ENCODE peak calls at places on chromosomes 3 and 15, in six cellular contexts. I is K562; Y is CD8-positive, alpha-beta T cell; O is GM23248; K is trophoblast cell; N is CD4-positive, alpha-beta memory T cell. V is an unnamed sample.
A peak's percentile ranks its signal among the peaks of the same experiment; 100 is the strongest.

GRCh38 chr15:68464451-68465090 is 32.6 kb upstream of the ITGA11 start:
- DNase-seq in K (no peak), O (peak; percentile 85), I (no peak), N (no peak), Y (no peak), V (no peak)

GRCh38 chr15:93030430-93031102 is 58.4 kb downstream of the RGMA start:
- DNase-seq in K (peak; percentile 82), Y (peak; percentile 77), O (peak; percentile 79), I (peak; percentile 83), N (peak; percentile 71), V (peak; percentile 62)

GRCh38 chr3:53354945-53355498 is 7.7 kb upstream of the DCP1A start:
- DNase-seq in O (no peak), Y (no peak), I (peak; percentile 14), K (no peak), N (no peak), V (peak; percentile 7)

GRCh38 chr3:61136191-61136590 is 115.1 kb downstream of the FHIT start:
- DNase-seq in K (no peak), O (no peak), Y (no peak), N (no peak), I (no peak), V (peak; percentile 1)

GRCh38 chr3:136042608-136043221 is 77.2 kb downstream of the PPP2R3A start:
- DNase-seq in N (peak; percentile 3), O (peak; percentile 74), K (peak; percentile 82), Y (no peak), I (peak; percentile 28), V (peak; percentile 41)

GRCh38 chr3:140359198-140359995 is 318.5 kb upstream of the TRIM42 start:
- DNase-seq in K (no peak), Y (no peak), I (no peak), N (no peak), O (no peak), V (no peak)

GRCh38 chr3:128310286-128311058 is 156.2 kb downstream of the DNAJB8 start:
- DNase-seq in O (no peak), N (no peak), I (no peak), Y (peak; percentile 29), K (no peak), V (no peak)

GRCh38 chr3:195256639-195257453 is 14.1 kb downstream of the XXYLT1 start:
- DNase-seq in N (no peak), K (no peak), Y (peak; percentile 48), O (no peak), I (no peak), V (no peak)

GRCh38 chr3:36493051-36493450 is 112.7 kb downstream of the STAC start:
- DNase-seq in N (no peak), Y (no peak), K (no peak), I (no peak), O (no peak), V (no peak)

GRCh38 chr3:129827765-129828164 is 65.7 kb downstream of the TMCC1 start:
- DNase-seq in I (no peak), O (no peak), N (peak; percentile 37), K (no peak), Y (peak; percentile 68), V (no peak)

GRCh38 chr3:99551520-99551919 is 86.9 kb upstream of the COL8A1 start:
- DNase-seq in K (no peak), N (no peak), I (no peak), O (peak; percentile 25), Y (no peak), V (no peak)

GRCh38 chr3:104005815-104006214 is 1360.9 kb upstream of the ALCAM start:
- DNase-seq in K (peak; percentile 14), I (no peak), O (no peak), N (no peak), Y (no peak), V (peak; percentile 17)

GRCh38 chr3:73661262-73661661 is 36.5 kb upstream of the PDZRN3 start:
- DNase-seq in Y (no peak), O (peak; percentile 91), I (no peak), K (peak; percentile 48), N (no peak), V (peak; percentile 79)

GRCh38 chr3:109098245-109098644 is 19.7 kb downstream of the MORC1 start:
- DNase-seq in Y (no peak), O (no peak), N (no peak), K (peak; percentile 55), I (peak; percentile 12), V (peak; percentile 16)

GRCh38 chr15:74168673-74169274 is 4.7 kb upstream of the ISLR start:
- DNase-seq in K (no peak), I (no peak), O (no peak), N (no peak), Y (no peak), V (no peak)

GRCh38 chr15:77042245-77042644 is 28.7 kb downstream of the TSPAN3 start:
- DNase-seq in Y (no peak), K (no peak), I (no peak), O (no peak), N (no peak), V (no peak)

GRCh38 chr3:55815262-55815661 is 328.2 kb upstream of the WNT5A start:
- DNase-seq in K (no peak), I (no peak), N (no peak), O (no peak), Y (no peak), V (no peak)

GRCh38 chr15:40246496-40247275 is 7.8 kb downstream of the PAK6 start:
- DNase-seq in Y (no peak), N (no peak), I (no peak), K (no peak), O (no peak), V (no peak)

GRCh38 chr3:127750226-127751031 is 71.9 kb downstream of the MGLL start:
- DNase-seq in I (no peak), O (peak; percentile 92), K (peak; percentile 41), Y (no peak), N (no peak), V (peak; percentile 98)

GRCh38 chr3:178367817-178368617 is 168.2 kb upstream of the KCNMB2 start:
- DNase-seq in K (no peak), Y (no peak), N (no peak), I (no peak), O (peak; percentile 34), V (no peak)

GRCh38 chr15:68631621-68632051 is 52.8 kb downstream of the CORO2B start:
- DNase-seq in Y (no peak), K (no peak), I (no peak), O (no peak), N (no peak), V (no peak)

GRCh38 chr3:127455541-127456450 is 134.7 kb downstream of the TPRA1 start:
- DNase-seq in K (peak; percentile 74), I (peak; percentile 80), N (peak; percentile 26), Y (no peak), O (peak; percentile 79), V (peak; percentile 67)

GRCh38 chr3:106836906-106837305 is 540.3 kb upstream of the CCDC54 start:
- DNase-seq in K (no peak), I (no peak), O (no peak), N (no peak), Y (no peak), V (no peak)

GRCh38 chr3:50450135-50450911 is 53.1 kb downstream of the CACNA2D2 start:
- DNase-seq in N (peak; percentile 68), K (peak; percentile 35), I (no peak), O (peak; percentile 71), Y (peak; percentile 80), V (no peak)

GRCh38 chr15:99393641-99394040 is 142.4 kb downstream of the LRRC28 start:
- DNase-seq in K (no peak), Y (no peak), I (no peak), O (no peak), N (no peak), V (no peak)
- H3K27ac ChIP-seq in K (no peak overlapping the region), Y (no peak overlapping the region), I (no peak overlapping the region), O (no peak overlapping the region), N (no peak overlapping the region), V (no peak overlapping the region)

GRCh38 chr3:123317716-123318115 is 116.0 kb downstream of the SEC22A start:
- DNase-seq in N (no peak), K (no peak), Y (no peak), O (no peak), I (no peak), V (no peak)

GRCh38 chr3:123318374-123318773 is 116.6 kb downstream of the SEC22A start:
- DNase-seq in N (no peak), O (no peak), Y (no peak), I (no peak), K (no peak), V (no peak)

GRCh38 chr3:123321806-123322205 is 120.1 kb downstream of the SEC22A start:
- DNase-seq in O (no peak), Y (no peak), K (no peak), I (no peak), N (no peak), V (no peak)

GRCh38 chr3:123320224-123320623 is 118.5 kb downstream of the SEC22A start:
- DNase-seq in I (no peak), K (no peak), Y (no peak), N (no peak), O (no peak), V (no peak)

GRCh38 chr3:123319760-123320159 is 118.0 kb downstream of the SEC22A start:
- DNase-seq in K (no peak), Y (no peak), I (no peak), O (no peak), N (no peak), V (no peak)
- H3K27ac ChIP-seq in K (no peak overlapping the region), Y (no peak overlapping the region), I (no peak overlapping the region), O (no peak overlapping the region), N (no peak overlapping the region), V (no peak overlapping the region)

GRCh38 chr3:119716998-119717397 is 14.2 kb downstream of the CFAP91 start:
- DNase-seq in O (no peak), N (no peak), Y (no peak), K (no peak), I (no peak), V (no peak)

GRCh38 chr3:119715105-119715504 is 12.3 kb downstream of the CFAP91 start:
- DNase-seq in N (no peak), O (no peak), I (no peak), Y (no peak), K (no peak), V (no peak)

GRCh38 chr3:119723022-119723421 is 20.2 kb downstream of the CFAP91 start:
- DNase-seq in O (no peak), N (no peak), I (no peak), Y (no peak), K (no peak), V (no peak)

DNA sequence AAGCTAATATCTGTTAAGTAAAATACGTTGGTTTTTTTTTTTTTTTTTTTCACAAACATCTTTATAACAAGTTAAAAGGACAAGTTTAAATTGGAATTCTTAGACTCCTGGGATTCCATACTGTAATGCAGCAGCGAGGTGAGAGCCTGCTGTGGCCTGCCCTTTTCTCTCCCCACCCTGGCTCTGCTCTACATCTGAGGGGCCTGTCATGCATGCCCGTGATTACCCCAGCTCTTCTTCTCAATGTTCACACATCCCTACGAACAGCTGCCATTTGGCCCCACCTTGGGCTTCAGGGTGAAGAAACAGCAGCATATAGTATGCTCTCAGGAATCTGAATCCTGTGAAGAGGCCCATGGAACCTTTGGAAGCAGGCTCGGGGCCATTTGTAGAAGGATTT is 14.7 kb downstream of the CFAP91 start:
- DNase-seq in Y (no peak), I (no peak), N (no peak), O (no peak), K (no peak), V (no peak)
- H3K27ac ChIP-seq in Y (no peak overlapping the region), I (no peak overlapping the region), N (no peak overlapping the region), O (no peak overlapping the region), K (no peak overlapping the region), V (no peak overlapping the region)

GRCh38 chr3:124272611-124273151 is 280.8 kb upstream of the ROPN1 start:
- DNase-seq in N (no peak), Y (no peak), I (no peak), O (no peak), K (no peak), V (no peak)
- H3K27ac ChIP-seq in N (no peak overlapping the region), Y (no peak overlapping the region), I (no peak overlapping the region), O (no peak overlapping the region), K (peak overlapping the region; percentile 12), V (no peak overlapping the region)

V was measured in mammary epithelial cell.